ENCODE peak calls at places on chromosomes 12 and 14, in four cellular contexts. E is hippocampal formation, T is IMR-90, S is HFF-Myc. Q is an unnamed sample.

GRCh38 chr14:100375273-100375962 is 52.3 kb downstream of the SLC25A47 start:
- DNase-seq in T (peak), E (no peak), S (no peak), Q (peak)

GRCh38 chr12:52860102-52860838 is 11.5 kb upstream of the KRT78 start:
- DNase-seq in E (no peak), S (no peak), T (peak), Q (no peak)

GRCh38 chr12:12881495-12881894 is 9.9 kb upstream of the GPRC5A start:
- DNase-seq in T (peak), S (no peak), E (no peak), Q (no peak)

GRCh38 chr14:77303417-77304156 is 17.1 kb downstream of the POMT2 start:
- DNase-seq in S (peak), E (no peak), T (peak), Q (peak)

GRCh38 chr12:64461634-64462414 is 9.9 kb downstream of the TBK1 start:
- DNase-seq in E (no peak), S (no peak), T (peak), Q (no peak)

GRCh38 chr12:3303410-3304136 is 187.4 kb upstream of the PRMT8 start:
- DNase-seq in S (no peak), T (no peak), E (no peak), Q (no peak)

GRCh38 chr14:87990687-87991086 is 2.3 kb downstream of the GALC start:
- DNase-seq in E (no peak), S (no peak), T (no peak), Q (no peak)

GRCh38 chr12:57810450-57810849 is 8.1 kb downstream of the AVIL start:
- DNase-seq in S (no peak), T (peak), E (no peak), Q (peak)

GRCh38 chr12:110585231-110585799 is 2.2 kb upstream of the PPTC7 start:
- DNase-seq in S (no peak), T (peak), E (no peak), Q (no peak)

Q was measured in erythroblast.